ENCODE peak calls at places on chromosomes 13 and 19, in nine cellular contexts. One of them, this sample, is unnamed.

GRCh38 chr13:20553309-20553708 is 13.6 kb upstream of the IFT88 start:
- DNase-seq in epithelial cell of esophagus: no peak
- DNase-seq in EL: no peak
- DNase-seq in globus pallidus: peak
- DNase-seq in HS-27A: no peak
- DNase-seq in iris pigment epithelial cell: peak
- DNase-seq in fibroblast of the aortic adventitia: peak
- DNase-seq in stimulated activated effector memory CD8-positive, alpha-beta T cell treated with anti-CD3 and anti-CD28 coated beads, Interleukin-12 subunit alpha, Interleukin-12 subunit beta, amount 100 ng/mL, for 72 hours: no peak
- DNase-seq in HTR-8/SVneo: no peak
- DNase-seq in this sample: no peak

GRCh38 chr19:27776020-27776419 is 1436.9 kb downstream of the UQCRFS1 start:
- DNase-seq in iris pigment epithelial cell: peak
- DNase-seq in globus pallidus: no peak
- DNase-seq in HTR-8/SVneo: no peak
- DNase-seq in fibroblast of the aortic adventitia: peak
- DNase-seq in HS-27A: no peak
- DNase-seq in EL: peak
- DNase-seq in epithelial cell of esophagus: peak
- DNase-seq in stimulated activated effector memory CD8-positive, alpha-beta T cell treated with anti-CD3 and anti-CD28 coated beads, Interleukin-12 subunit alpha, Interleukin-12 subunit beta, amount 100 ng/mL, for 72 hours: no peak
- DNase-seq in this sample: no peak

GRCh38 chr13:37209621-37210020 is 104.2 kb upstream of the CSNK1A1L start:
- DNase-seq in HS-27A: no peak
- DNase-seq in iris pigment epithelial cell: peak
- DNase-seq in HTR-8/SVneo: no peak
- DNase-seq in fibroblast of the aortic adventitia: no peak
- DNase-seq in stimulated activated effector memory CD8-positive, alpha-beta T cell treated with anti-CD3 and anti-CD28 coated beads, Interleukin-12 subunit alpha, Interleukin-12 subunit beta, amount 100 ng/mL, for 72 hours: no peak
- DNase-seq in EL: peak
- DNase-seq in epithelial cell of esophagus: no peak
- DNase-seq in globus pallidus: no peak
- DNase-seq in this sample: no peak

GRCh38 chr19:4700573-4700970 is 23.1 kb downstream of the DPP9 start:
- DNase-seq in HTR-8/SVneo: no peak
- DNase-seq in epithelial cell of esophagus: no peak
- DNase-seq in fibroblast of the aortic adventitia: no peak
- DNase-seq in EL: no peak
- DNase-seq in HS-27A: no peak
- DNase-seq in globus pallidus: no peak
- DNase-seq in iris pigment epithelial cell: no peak
- DNase-seq in stimulated activated effector memory CD8-positive, alpha-beta T cell treated with anti-CD3 and anti-CD28 coated beads, Interleukin-12 subunit alpha, Interleukin-12 subunit beta, amount 100 ng/mL, for 72 hours: no peak
- DNase-seq in this sample: no peak

GRCh38 chr13:20378721-20379120 is 146.6 kb upstream of the GJB6 start:
- DNase-seq in HS-27A: no peak
- DNase-seq in EL: no peak
- DNase-seq in epithelial cell of esophagus: peak
- DNase-seq in iris pigment epithelial cell: no peak
- DNase-seq in stimulated activated effector memory CD8-positive, alpha-beta T cell treated with anti-CD3 and anti-CD28 coated beads, Interleukin-12 subunit alpha, Interleukin-12 subunit beta, amount 100 ng/mL, for 72 hours: no peak
- DNase-seq in fibroblast of the aortic adventitia: no peak
- DNase-seq in globus pallidus: no peak
- DNase-seq in HTR-8/SVneo: no peak
- DNase-seq in this sample: no peak

GRCh38 chr13:44763604-44764311 is 187.6 kb upstream of the TSC22D1 start:
- DNase-seq in epithelial cell of esophagus: peak
- DNase-seq in iris pigment epithelial cell: peak
- DNase-seq in globus pallidus: peak
- DNase-seq in EL: no peak
- DNase-seq in fibroblast of the aortic adventitia: peak
- DNase-seq in stimulated activated effector memory CD8-positive, alpha-beta T cell treated with anti-CD3 and anti-CD28 coated beads, Interleukin-12 subunit alpha, Interleukin-12 subunit beta, amount 100 ng/mL, for 72 hours: no peak
- DNase-seq in HTR-8/SVneo: no peak
- DNase-seq in HS-27A: no peak
- DNase-seq in this sample: no peak

GRCh38 chr19:41318696-41319499 is 8.9 kb downstream of the CCDC97 start:
- DNase-seq in stimulated activated effector memory CD8-positive, alpha-beta T cell treated with anti-CD3 and anti-CD28 coated beads, Interleukin-12 subunit alpha, Interleukin-12 subunit beta, amount 100 ng/mL, for 72 hours: no peak
- DNase-seq in globus pallidus: no peak
- DNase-seq in epithelial cell of esophagus: peak
- DNase-seq in iris pigment epithelial cell: no peak
- DNase-seq in HS-27A: no peak
- DNase-seq in EL: no peak
- DNase-seq in HTR-8/SVneo: no peak
- DNase-seq in fibroblast of the aortic adventitia: no peak
- DNase-seq in this sample: no peak

GRCh38 chr19:23481043-23481442 is 85.8 kb upstream of the ZNF91 start:
- DNase-seq in epithelial cell of esophagus: peak
- DNase-seq in iris pigment epithelial cell: no peak
- DNase-seq in stimulated activated effector memory CD8-positive, alpha-beta T cell treated with anti-CD3 and anti-CD28 coated beads, Interleukin-12 subunit alpha, Interleukin-12 subunit beta, amount 100 ng/mL, for 72 hours: no peak
- DNase-seq in globus pallidus: no peak
- DNase-seq in HTR-8/SVneo: no peak
- DNase-seq in fibroblast of the aortic adventitia: no peak
- DNase-seq in EL: no peak
- DNase-seq in HS-27A: no peak
- DNase-seq in this sample: no peak

GRCh38 chr13:84263354-84264069 is 381.2 kb upstream of the SLITRK1 start:
- DNase-seq in fibroblast of the aortic adventitia: no peak
- DNase-seq in HTR-8/SVneo: no peak
- DNase-seq in stimulated activated effector memory CD8-positive, alpha-beta T cell treated with anti-CD3 and anti-CD28 coated beads, Interleukin-12 subunit alpha, Interleukin-12 subunit beta, amount 100 ng/mL, for 72 hours: no peak
- DNase-seq in iris pigment epithelial cell: no peak
- DNase-seq in epithelial cell of esophagus: peak
- DNase-seq in EL: no peak
- DNase-seq in globus pallidus: no peak
- DNase-seq in HS-27A: no peak
- DNase-seq in this sample: peak

GRCh38 chr13:43319617-43320444 is 296.4 kb downstream of the DNAJC15 start:
- DNase-seq in globus pallidus: no peak
- DNase-seq in iris pigment epithelial cell: no peak
- DNase-seq in HTR-8/SVneo: no peak
- DNase-seq in stimulated activated effector memory CD8-positive, alpha-beta T cell treated with anti-CD3 and anti-CD28 coated beads, Interleukin-12 subunit alpha, Interleukin-12 subunit beta, amount 100 ng/mL, for 72 hours: no peak
- DNase-seq in epithelial cell of esophagus: no peak
- DNase-seq in HS-27A: no peak
- DNase-seq in EL: no peak
- DNase-seq in fibroblast of the aortic adventitia: no peak
- DNase-seq in this sample: no peak

GRCh38 chr13:40060318-40061007 is 405.0 kb downstream of the COG6 start:
- DNase-seq in epithelial cell of esophagus: peak
- DNase-seq in HTR-8/SVneo: no peak
- DNase-seq in fibroblast of the aortic adventitia: peak
- DNase-seq in EL: peak
- DNase-seq in stimulated activated effector memory CD8-positive, alpha-beta T cell treated with anti-CD3 and anti-CD28 coated beads, Interleukin-12 subunit alpha, Interleukin-12 subunit beta, amount 100 ng/mL, for 72 hours: no peak
- DNase-seq in HS-27A: no peak
- DNase-seq in globus pallidus: peak
- DNase-seq in iris pigment epithelial cell: peak
- DNase-seq in this sample: no peak

GRCh38 chr19:40612831-40613668 is 11.9 kb downstream of the LTBP4 start:
- DNase-seq in HS-27A: no peak
- DNase-seq in fibroblast of the aortic adventitia: no peak
- DNase-seq in stimulated activated effector memory CD8-positive, alpha-beta T cell treated with anti-CD3 and anti-CD28 coated beads, Interleukin-12 subunit alpha, Interleukin-12 subunit beta, amount 100 ng/mL, for 72 hours: peak
- DNase-seq in HTR-8/SVneo: no peak
- DNase-seq in epithelial cell of esophagus: peak
- DNase-seq in iris pigment epithelial cell: peak
- DNase-seq in EL: peak
- DNase-seq in globus pallidus: no peak
- DNase-seq in this sample: peak

GRCh38 chr13:112818698-112819045 is 128.8 kb downstream of the ATP11A start:
- DNase-seq in iris pigment epithelial cell: no peak
- DNase-seq in HTR-8/SVneo: no peak
- DNase-seq in globus pallidus: no peak
- DNase-seq in HS-27A: no peak
- DNase-seq in epithelial cell of esophagus: no peak
- DNase-seq in stimulated activated effector memory CD8-positive, alpha-beta T cell treated with anti-CD3 and anti-CD28 coated beads, Interleukin-12 subunit alpha, Interleukin-12 subunit beta, amount 100 ng/mL, for 72 hours: no peak
- DNase-seq in fibroblast of the aortic adventitia: no peak
- DNase-seq in EL: no peak
- DNase-seq in this sample: no peak

GRCh38 chr13:113586661-113587479 is 2.3 kb downstream of the TFDP1 start:
- DNase-seq in globus pallidus: no peak
- DNase-seq in iris pigment epithelial cell: no peak
- DNase-seq in HS-27A: no peak
- DNase-seq in epithelial cell of esophagus: no peak
- DNase-seq in EL: no peak
- DNase-seq in HTR-8/SVneo: no peak
- DNase-seq in fibroblast of the aortic adventitia: no peak
- DNase-seq in stimulated activated effector memory CD8-positive, alpha-beta T cell treated with anti-CD3 and anti-CD28 coated beads, Interleukin-12 subunit alpha, Interleukin-12 subunit beta, amount 100 ng/mL, for 72 hours: no peak
- DNase-seq in this sample: peak

GRCh38 chr13:20351279-20352022 is 119.3 kb upstream of the GJB6 start:
- DNase-seq in EL: peak
- DNase-seq in HTR-8/SVneo: no peak
- DNase-seq in stimulated activated effector memory CD8-positive, alpha-beta T cell treated with anti-CD3 and anti-CD28 coated beads, Interleukin-12 subunit alpha, Interleukin-12 subunit beta, amount 100 ng/mL, for 72 hours: no peak
- DNase-seq in globus pallidus: no peak
- DNase-seq in fibroblast of the aortic adventitia: peak
- DNase-seq in HS-27A: peak
- DNase-seq in epithelial cell of esophagus: peak
- DNase-seq in iris pigment epithelial cell: peak
- DNase-seq in this sample: no peak

GRCh38 chr13:44313674-44314073 is 60.0 kb upstream of the SERP2 start:
- DNase-seq in stimulated activated effector memory CD8-positive, alpha-beta T cell treated with anti-CD3 and anti-CD28 coated beads, Interleukin-12 subunit alpha, Interleukin-12 subunit beta, amount 100 ng/mL, for 72 hours: no peak
- DNase-seq in EL: peak
- DNase-seq in HTR-8/SVneo: no peak
- DNase-seq in fibroblast of the aortic adventitia: peak
- DNase-seq in HS-27A: peak
- DNase-seq in epithelial cell of esophagus: peak
- DNase-seq in globus pallidus: no peak
- DNase-seq in iris pigment epithelial cell: peak
- DNase-seq in this sample: no peak

GRCh38 chr19:17385878-17386611 is 8.0 kb downstream of the CCDC194 start:
- DNase-seq in fibroblast of the aortic adventitia: peak
- DNase-seq in HS-27A: no peak
- DNase-seq in epithelial cell of esophagus: peak
- DNase-seq in globus pallidus: no peak
- DNase-seq in HTR-8/SVneo: peak
- DNase-seq in iris pigment epithelial cell: peak
- DNase-seq in stimulated activated effector memory CD8-positive, alpha-beta T cell treated with anti-CD3 and anti-CD28 coated beads, Interleukin-12 subunit alpha, Interleukin-12 subunit beta, amount 100 ng/mL, for 72 hours: peak
- DNase-seq in EL: peak
- DNase-seq in this sample: peak

GRCh38 chr13:109897988-109898623 is 111.7 kb upstream of the IRS2 start:
- DNase-seq in stimulated activated effector memory CD8-positive, alpha-beta T cell treated with anti-CD3 and anti-CD28 coated beads, Interleukin-12 subunit alpha, Interleukin-12 subunit beta, amount 100 ng/mL, for 72 hours: no peak
- DNase-seq in HTR-8/SVneo: no peak
- DNase-seq in EL: no peak
- DNase-seq in epithelial cell of esophagus: no peak
- DNase-seq in fibroblast of the aortic adventitia: no peak
- DNase-seq in HS-27A: no peak
- DNase-seq in iris pigment epithelial cell: no peak
- DNase-seq in globus pallidus: no peak
- DNase-seq in this sample: no peak

GRCh38 chr13:76474356-76474755 is 411.8 kb downstream of the KCTD12 start:
- DNase-seq in stimulated activated effector memory CD8-positive, alpha-beta T cell treated with anti-CD3 and anti-CD28 coated beads, Interleukin-12 subunit alpha, Interleukin-12 subunit beta, amount 100 ng/mL, for 72 hours: no peak
- DNase-seq in HS-27A: no peak
- DNase-seq in epithelial cell of esophagus: no peak
- DNase-seq in EL: no peak
- DNase-seq in globus pallidus: no peak
- DNase-seq in fibroblast of the aortic adventitia: peak
- DNase-seq in iris pigment epithelial cell: peak
- DNase-seq in HTR-8/SVneo: no peak
- DNase-seq in this sample: no peak

GRCh38 chr13:73090116-73090811 is 31.5 kb downstream of the KLF5 start:
- DNase-seq in EL: peak
- DNase-seq in stimulated activated effector memory CD8-positive, alpha-beta T cell treated with anti-CD3 and anti-CD28 coated beads, Interleukin-12 subunit alpha, Interleukin-12 subunit beta, amount 100 ng/mL, for 72 hours: no peak
- DNase-seq in iris pigment epithelial cell: peak
- DNase-seq in globus pallidus: no peak
- DNase-seq in HTR-8/SVneo: peak
- DNase-seq in epithelial cell of esophagus: peak
- DNase-seq in fibroblast of the aortic adventitia: peak
- DNase-seq in HS-27A: peak
- DNase-seq in this sample: peak

GRCh38 chr19:2064788-2065524 is 13.9 kb upstream of the MKNK2 start:
- DNase-seq in epithelial cell of esophagus: no peak
- DNase-seq in HS-27A: no peak
- DNase-seq in globus pallidus: peak
- DNase-seq in iris pigment epithelial cell: no peak
- DNase-seq in fibroblast of the aortic adventitia: peak
- DNase-seq in HTR-8/SVneo: no peak
- DNase-seq in EL: no peak
- DNase-seq in stimulated activated effector memory CD8-positive, alpha-beta T cell treated with anti-CD3 and anti-CD28 coated beads, Interleukin-12 subunit alpha, Interleukin-12 subunit beta, amount 100 ng/mL, for 72 hours: no peak
- DNase-seq in this sample: no peak

GRCh38 chr19:40461669-40462221 is 3.8 kb downstream of the BLVRB start:
- DNase-seq in iris pigment epithelial cell: no peak
- DNase-seq in HTR-8/SVneo: no peak
- DNase-seq in HS-27A: no peak
- DNase-seq in fibroblast of the aortic adventitia: no peak
- DNase-seq in globus pallidus: no peak
- DNase-seq in epithelial cell of esophagus: no peak
- DNase-seq in EL: no peak
- DNase-seq in stimulated activated effector memory CD8-positive, alpha-beta T cell treated with anti-CD3 and anti-CD28 coated beads, Interleukin-12 subunit alpha, Interleukin-12 subunit beta, amount 100 ng/mL, for 72 hours: no peak
- DNase-seq in this sample: no peak

GRCh38 chr13:56755181-56755580 is 385.5 kb upstream of the PRR20A start:
- DNase-seq in globus pallidus: no peak
- DNase-seq in EL: no peak
- DNase-seq in HS-27A: no peak
- DNase-seq in epithelial cell of esophagus: peak
- DNase-seq in iris pigment epithelial cell: no peak
- DNase-seq in HTR-8/SVneo: no peak
- DNase-seq in stimulated activated effector memory CD8-positive, alpha-beta T cell treated with anti-CD3 and anti-CD28 coated beads, Interleukin-12 subunit alpha, Interleukin-12 subunit beta, amount 100 ng/mL, for 72 hours: no peak
- DNase-seq in fibroblast of the aortic adventitia: no peak
- DNase-seq in this sample: no peak

GRCh38 chr19:1847684-1848398 is 442 bp downstream of the REXO1 start:
- DNase-seq in HS-27A: no peak
- DNase-seq in globus pallidus: no peak
- DNase-seq in iris pigment epithelial cell: peak
- DNase-seq in stimulated activated effector memory CD8-positive, alpha-beta T cell treated with anti-CD3 and anti-CD28 coated beads, Interleukin-12 subunit alpha, Interleukin-12 subunit beta, amount 100 ng/mL, for 72 hours: no peak
- DNase-seq in fibroblast of the aortic adventitia: peak
- DNase-seq in HTR-8/SVneo: no peak
- DNase-seq in EL: peak
- DNase-seq in epithelial cell of esophagus: peak
- DNase-seq in this sample: no peak

GRCh38 chr19:1244693-1245451 is 3.3 kb downstream of the ATP5F1D start:
- DNase-seq in HTR-8/SVneo: no peak
- DNase-seq in globus pallidus: no peak
- DNase-seq in iris pigment epithelial cell: no peak
- DNase-seq in fibroblast of the aortic adventitia: no peak
- DNase-seq in HS-27A: no peak
- DNase-seq in EL: no peak
- DNase-seq in stimulated activated effector memory CD8-positive, alpha-beta T cell treated with anti-CD3 and anti-CD28 coated beads, Interleukin-12 subunit alpha, Interleukin-12 subunit beta, amount 100 ng/mL, for 72 hours: no peak
- DNase-seq in epithelial cell of esophagus: no peak
- DNase-seq in this sample: no peak

GRCh38 chr13:20219585-20219984 is 12.5 kb downstream of the GJB6 start:
- DNase-seq in HTR-8/SVneo: no peak
- DNase-seq in epithelial cell of esophagus: no peak
- DNase-seq in globus pallidus: no peak
- DNase-seq in EL: no peak
- DNase-seq in HS-27A: no peak
- DNase-seq in fibroblast of the aortic adventitia: no peak
- DNase-seq in iris pigment epithelial cell: no peak
- DNase-seq in stimulated activated effector memory CD8-positive, alpha-beta T cell treated with anti-CD3 and anti-CD28 coated beads, Interleukin-12 subunit alpha, Interleukin-12 subunit beta, amount 100 ng/mL, for 72 hours: peak
- DNase-seq in this sample: peak

GRCh38 chr19:10864538-10864899 is 6.8 kb upstream of the CARM1 start:
- DNase-seq in fibroblast of the aortic adventitia: peak
- DNase-seq in EL: peak
- DNase-seq in globus pallidus: peak
- DNase-seq in epithelial cell of esophagus: peak
- DNase-seq in HS-27A: no peak
- DNase-seq in stimulated activated effector memory CD8-positive, alpha-beta T cell treated with anti-CD3 and anti-CD28 coated beads, Interleukin-12 subunit alpha, Interleukin-12 subunit beta, amount 100 ng/mL, for 72 hours: peak
- DNase-seq in iris pigment epithelial cell: peak
- DNase-seq in HTR-8/SVneo: peak
- DNase-seq in this sample: peak

GRCh38 chr19:45117167-45117594 is 24.2 kb downstream of the PPP1R37 start:
- DNase-seq in epithelial cell of esophagus: no peak
- DNase-seq in globus pallidus: no peak
- DNase-seq in fibroblast of the aortic adventitia: no peak
- DNase-seq in HS-27A: no peak
- DNase-seq in HTR-8/SVneo: no peak
- DNase-seq in stimulated activated effector memory CD8-positive, alpha-beta T cell treated with anti-CD3 and anti-CD28 coated beads, Interleukin-12 subunit alpha, Interleukin-12 subunit beta, amount 100 ng/mL, for 72 hours: peak
- DNase-seq in EL: no peak
- DNase-seq in iris pigment epithelial cell: no peak
- DNase-seq in this sample: peak

GRCh38 chr19:28794301-28794700 is 418.6 kb downstream of the UQCRFS1 start:
- DNase-seq in fibroblast of the aortic adventitia: no peak
- DNase-seq in globus pallidus: no peak
- DNase-seq in HS-27A: no peak
- DNase-seq in iris pigment epithelial cell: no peak
- DNase-seq in HTR-8/SVneo: no peak
- DNase-seq in EL: no peak
- DNase-seq in epithelial cell of esophagus: no peak
- DNase-seq in stimulated activated effector memory CD8-positive, alpha-beta T cell treated with anti-CD3 and anti-CD28 coated beads, Interleukin-12 subunit alpha, Interleukin-12 subunit beta, amount 100 ng/mL, for 72 hours: no peak
- DNase-seq in this sample: no peak

GRCh38 chr19:49114630-49115363 is 627 bp downstream of the LIN7B start:
- DNase-seq in fibroblast of the aortic adventitia: peak
- DNase-seq in globus pallidus: peak
- DNase-seq in EL: peak
- DNase-seq in HTR-8/SVneo: peak
- DNase-seq in epithelial cell of esophagus: peak
- DNase-seq in iris pigment epithelial cell: peak
- DNase-seq in HS-27A: no peak
- DNase-seq in stimulated activated effector memory CD8-positive, alpha-beta T cell treated with anti-CD3 and anti-CD28 coated beads, Interleukin-12 subunit alpha, Interleukin-12 subunit beta, amount 100 ng/mL, for 72 hours: peak
- DNase-seq in this sample: no peak

GRCh38 chr19:16374436-16374835 is 49.8 kb downstream of the KLF2 start:
- DNase-seq in HTR-8/SVneo: no peak
- DNase-seq in globus pallidus: no peak
- DNase-seq in iris pigment epithelial cell: no peak
- DNase-seq in EL: no peak
- DNase-seq in fibroblast of the aortic adventitia: no peak
- DNase-seq in HS-27A: no peak
- DNase-seq in epithelial cell of esophagus: no peak
- DNase-seq in stimulated activated effector memory CD8-positive, alpha-beta T cell treated with anti-CD3 and anti-CD28 coated beads, Interleukin-12 subunit alpha, Interleukin-12 subunit beta, amount 100 ng/mL, for 72 hours: no peak
- DNase-seq in this sample: no peak

This sample was measured in MM.1S.